ENCODE peak calls at places on chromosomes 11 and 22, in nine cellular contexts. L is tibial nerve, X is neural crest cell, M is lower lobe of right lung, E is sigmoid colon, N is astrocyte of the cerebellum, O is astrocyte of the spinal cord, H is GM23338, T is body of pancreas. D is an unnamed sample.

GRCh38 chr11:8822476-8822875 is 88.5 kb upstream of the AKIP1 start:
- DNase-seq in L (no peak), X (no peak), M (no peak), E (peak), N (no peak), O (no peak), H (peak), T (no peak), D (no peak)

GRCh38 chr11:34646431-34646830 is 25.5 kb downstream of the EHF start:
- DNase-seq in L (no peak), X (no peak), M (no peak), E (no peak), N (no peak), O (no peak), H (no peak), T (no peak), D (no peak)

GRCh38 chr22:21044931-21045584 is 688 bp upstream of the LRRC74B start:
- DNase-seq in L (no peak), X (no peak), M (peak), E (no peak), N (peak), O (peak), H (peak), T (peak), D (peak)

GRCh38 chr11:47104337-47104950 is 72.2 kb downstream of the ARFGAP2 start:
- DNase-seq in L (no peak), X (no peak), M (no peak), E (no peak), N (peak), O (peak), H (peak), T (no peak), D (no peak)

GRCh38 chr11:88886796-88887195 is 179.0 kb downstream of the GRM5 start:
- DNase-seq in L (no peak), X (peak), M (no peak), E (no peak), N (no peak), O (peak), H (peak), T (no peak), D (no peak)

GRCh38 chr11:116533186-116533825 is 239.5 kb downstream of the BUD13 start:
- DNase-seq in L (no peak), X (peak), M (no peak), E (peak), N (no peak), O (no peak), H (peak), T (no peak), D (no peak)

GRCh38 chr11:61488651-61489291 is 19.8 kb upstream of the LRRC10B start:
- DNase-seq in L (no peak), X (peak), M (no peak), E (no peak), N (no peak), O (no peak), H (peak), T (peak), D (no peak)

GRCh38 chr11:45852712-45853101 is 5.4 kb downstream of the CRY2 start:
- DNase-seq in L (no peak), X (no peak), M (no peak), E (no peak), N (no peak), O (no peak), H (peak), T (no peak), D (no peak)

GRCh38 chr11:86288776-86289507 is 13.1 kb upstream of the HIKESHI start:
- DNase-seq in L (no peak), X (no peak), M (no peak), E (no peak), N (no peak), O (no peak), H (no peak), T (no peak), D (no peak)

GRCh38 chr11:60939828-60940227 is 12.1 kb downstream of the SLC15A3 start:
- DNase-seq in L (no peak), X (no peak), M (no peak), E (no peak), N (no peak), O (no peak), H (no peak), T (no peak), D (no peak)

GRCh38 chr11:29679996-29680395 is 336.8 kb downstream of the KCNA4 start:
- DNase-seq in L (no peak), X (no peak), M (no peak), E (no peak), N (no peak), O (no peak), H (no peak), T (no peak), D (no peak)

GRCh38 chr11:92739020-92739419 is 230.4 kb upstream of the MTNR1B start:
- DNase-seq in L (peak), X (no peak), M (no peak), E (no peak), N (no peak), O (peak), H (no peak), T (no peak), D (no peak)

GRCh38 chr11:126305699-126306098 is 1.8 kb downstream of the DCPS start:
- DNase-seq in L (no peak), X (no peak), M (no peak), E (no peak), N (no peak), O (no peak), H (no peak), T (no peak), D (no peak)

GRCh38 chr11:111409915-111410314 is 30.8 kb upstream of the POU2AF1 start:
- DNase-seq in L (no peak), X (no peak), M (no peak), E (no peak), N (no peak), O (no peak), H (no peak), T (no peak), D (no peak)

GRCh38 chr22:44719586-44720368 is 17.8 kb downstream of the PRR5 start:
- DNase-seq in L (no peak), X (no peak), M (no peak), E (no peak), N (no peak), O (no peak), H (no peak), T (peak), D (no peak)

GRCh38 chr11:44927174-44927661 is 23.5 kb downstream of the TP53I11 start:
- DNase-seq in L (peak), X (peak), M (peak), E (peak), N (peak), O (peak), H (peak), T (peak), D (peak)

GRCh38 chr11:79100093-79100704 is 340.6 kb downstream of the TENM4 start:
- DNase-seq in L (peak), X (peak), M (no peak), E (no peak), N (no peak), O (peak), H (peak), T (peak), D (no peak)

GRCh38 chr11:70603756-70604211 is 205.5 kb downstream of the CTTN start:
- DNase-seq in L (no peak), X (no peak), M (peak), E (no peak), N (no peak), O (no peak), H (no peak), T (no peak), D (no peak)

GRCh38 chr11:134047586-134047999 is 21.3 kb upstream of the JAM3 start:
- DNase-seq in L (peak), X (no peak), M (no peak), E (peak), N (no peak), O (peak), H (no peak), T (no peak), D (no peak)

GRCh38 chr22:17672417-17672991 is 33.9 kb downstream of the BCL2L13 start:
- DNase-seq in L (no peak), X (no peak), M (no peak), E (no peak), N (peak), O (no peak), H (no peak), T (no peak), D (no peak)

DNA sequence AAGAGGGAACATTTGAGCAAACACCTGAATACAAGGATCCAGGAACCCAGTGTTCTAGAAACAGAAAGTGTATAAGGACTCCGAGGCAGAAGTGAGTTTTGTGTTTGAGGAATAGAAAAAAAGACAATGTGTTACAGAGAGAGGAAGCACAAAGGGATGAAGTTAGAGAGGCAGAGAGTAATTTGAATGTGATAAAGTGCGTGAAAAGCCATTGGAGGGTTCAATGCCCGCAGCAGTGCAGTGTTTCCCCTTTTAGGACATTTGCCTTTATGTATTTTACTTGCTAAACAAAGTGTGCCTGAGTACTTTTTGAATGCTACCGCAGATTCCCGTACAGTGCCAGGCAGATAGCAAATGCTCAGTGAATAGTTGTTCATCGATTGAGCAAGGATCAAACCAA is 508.5 kb downstream of the RAB38 start:
- DNase-seq in L (no peak), X (no peak), M (no peak), E (no peak), N (no peak), O (no peak), H (no peak), T (no peak), D (no peak)
- TF ChIP-seq CTCF in L (no peak), X (no peak), M (no peak), E (no peak), N (no peak), O (no peak), H (no peak), T (no peak), D (no peak)

GRCh38 chr11:114058026-114058706 is 1.3 kb upstream of the ZBTB16 start:
- DNase-seq in L (no peak), X (no peak), M (peak), E (peak), N (no peak), O (peak), H (peak), T (peak), D (no peak)
- TF ChIP-seq CTCF in L (no peak), X (no peak), M (no peak), E (no peak), N (no peak), O (no peak), H (no peak), T (no peak), D (no peak)

GRCh38 chr11:102111787-102112653 is 1.8 kb downstream of the YAP1 start:
- DNase-seq in L (peak), X (no peak), M (no peak), E (peak), N (peak), O (peak), H (no peak), T (peak), D (no peak)

GRCh38 chr11:102111011-102111786 is 952 bp downstream of the YAP1 start:
- DNase-seq in L (peak), X (peak), M (peak), E (peak), N (peak), O (peak), H (peak), T (peak), D (peak)

GRCh38 chr11:102112654-102112926 is 2.3 kb downstream of the YAP1 start:
- DNase-seq in L (no peak), X (no peak), M (no peak), E (no peak), N (no peak), O (no peak), H (no peak), T (no peak), D (no peak)

GRCh38 chr11:102110761-102111010 is 439 bp downstream of the YAP1 start:
- DNase-seq in L (no peak), X (no peak), M (no peak), E (no peak), N (no peak), O (no peak), H (no peak), T (no peak), D (no peak)

GRCh38 chr11:102109896-102110760 is at the start of gene YAP1:
- DNase-seq in L (peak), X (peak), M (peak), E (peak), N (peak), O (peak), H (peak), T (peak), D (peak)
- TF ChIP-seq CTCF in L (no peak), X (no peak), M (no peak), E (no peak), N (no peak), O (no peak), H (no peak), T (no peak), D (no peak)

GRCh38 chr11:441418-442274 is at the start of gene ANO9:
- DNase-seq in L (no peak), X (no peak), M (peak), E (no peak), N (no peak), O (no peak), H (peak), T (peak), D (no peak)

GRCh38 chr11:438101-438844 is 3.5 kb downstream of the ANO9 start:
- DNase-seq in L (no peak), X (no peak), M (peak), E (no peak), N (no peak), O (no peak), H (no peak), T (no peak), D (no peak)

GRCh38 chr11:439315-440064 is 2.3 kb downstream of the ANO9 start:
- DNase-seq in L (no peak), X (no peak), M (peak), E (no peak), N (no peak), O (no peak), H (no peak), T (no peak), D (no peak)

GRCh38 chr11:441043-441417 is 781 bp downstream of the ANO9 start:
- DNase-seq in L (no peak), X (no peak), M (peak), E (no peak), N (no peak), O (no peak), H (no peak), T (no peak), D (no peak)

GRCh38 chr11:440065-441042 is 1.5 kb downstream of the ANO9 start:
- DNase-seq in L (no peak), X (no peak), M (peak), E (no peak), N (no peak), O (no peak), H (no peak), T (no peak), D (no peak)
- TF ChIP-seq CTCF in L (no peak), X (no peak), M (no peak), E (no peak), N (no peak), O (no peak), H (peak), T (no peak), D (no peak)

GRCh38 chr11:119474682-119475596 is 52.0 kb upstream of the THY1 start:
- DNase-seq in L (peak), X (peak), M (no peak), E (peak), N (peak), O (peak), H (peak), T (peak), D (peak)
- TF ChIP-seq CTCF in L (peak), X (peak), M (peak), E (peak), N (peak), O (peak), H (peak), T (peak), D (peak)

GRCh38 chr11:59802639-59803176 is 7.9 kb downstream of the MRPL16 start:
- DNase-seq in L (peak), X (peak), M (no peak), E (no peak), N (peak), O (peak), H (peak), T (peak), D (no peak)
- TF ChIP-seq CTCF in L (peak), X (peak), M (peak), E (peak), N (peak), O (peak), H (peak), T (peak), D (peak)

GRCh38 chr22:22168190-22168940 is 76.2 kb upstream of the VPREB1 start:
- DNase-seq in L (no peak), X (no peak), M (no peak), E (no peak), N (peak), O (peak), H (peak), T (peak), D (no peak)
- TF ChIP-seq CTCF in L (no peak), X (no peak), M (no peak), E (no peak), N (no peak), O (no peak), H (no peak), T (no peak), D (no peak)